ENCODE peak calls at places on chromosome 4, in six cellular contexts. L, W, N, J, O and U are unnamed samples.

GRCh38 chr4:169070071-169070894 is 60.2 kb upstream of the CBR4 start:
- DNase-seq in N (no peak), W (no peak), L (peak), J (no peak), O (peak), U (no peak)

GRCh38 chr4:11455201-11455835 is 26.6 kb upstream of the HS3ST1 start:
- DNase-seq in N (no peak), J (no peak), W (no peak), O (no peak), L (no peak), U (no peak)

GRCh38 chr4:144799486-144799885 is 153.5 kb downstream of the HHIP start:
- DNase-seq in W (no peak), L (no peak), J (no peak), N (no peak), O (no peak), U (no peak)

GRCh38 chr4:106423791-106424190 is 55.2 kb upstream of the GIMD1 start:
- DNase-seq in W (no peak), N (no peak), O (no peak), J (no peak), L (no peak), U (no peak)

GRCh38 chr4:144179152-144179739 is 38.7 kb upstream of the GYPA start:
- DNase-seq in W (no peak), L (no peak), N (no peak), J (no peak), O (no peak), U (no peak)

GRCh38 chr4:143346208-143346607 is 9.5 kb downstream of the GAB1 start:
- DNase-seq in W (no peak), J (no peak), L (no peak), O (no peak), N (no peak), U (no peak)

GRCh38 chr4:149264093-149264733 is 551.4 kb downstream of the IQCM start:
- DNase-seq in J (peak), L (peak), W (peak), O (peak), N (peak), U (peak)

GRCh38 chr4:7158991-7159390 is 33.3 kb upstream of the SORCS2 start:
- DNase-seq in O (no peak), L (no peak), N (no peak), W (no peak), J (no peak), U (no peak)

GRCh38 chr4:151599876-151600275 is 160.9 kb downstream of the GATB start:
- DNase-seq in N (no peak), O (no peak), L (no peak), W (no peak), J (no peak), U (no peak)

GRCh38 chr4:54095110-54095800 is 4.7 kb upstream of the GSX2 start:
- DNase-seq in J (no peak), L (no peak), W (no peak), O (no peak), N (no peak), U (no peak)

GRCh38 chr4:68404153-68404552 is 43.1 kb upstream of the TMPRSS11E start:
- DNase-seq in O (no peak), L (no peak), N (no peak), W (no peak), J (no peak), U (no peak)

GRCh38 chr4:173374588-173374987 is 3.8 kb downstream of the SAP30 start:
- DNase-seq in L (no peak), N (no peak), O (no peak), J (no peak), W (no peak), U (no peak)

GRCh38 chr4:155665054-155665453 is 1.6 kb upstream of the GUCY1A1 start:
- DNase-seq in J (no peak), L (no peak), W (no peak), N (no peak), O (no peak), U (no peak)

GRCh38 chr4:155672342-155672741 is 5.7 kb downstream of the GUCY1A1 start:
- DNase-seq in N (no peak), L (no peak), J (no peak), O (no peak), W (no peak), U (no peak)

GRCh38 chr4:155667538-155668511 is 1.2 kb downstream of the GUCY1A1 start:
- DNase-seq in N (peak), L (no peak), J (no peak), W (no peak), O (no peak), U (no peak)

DNA sequence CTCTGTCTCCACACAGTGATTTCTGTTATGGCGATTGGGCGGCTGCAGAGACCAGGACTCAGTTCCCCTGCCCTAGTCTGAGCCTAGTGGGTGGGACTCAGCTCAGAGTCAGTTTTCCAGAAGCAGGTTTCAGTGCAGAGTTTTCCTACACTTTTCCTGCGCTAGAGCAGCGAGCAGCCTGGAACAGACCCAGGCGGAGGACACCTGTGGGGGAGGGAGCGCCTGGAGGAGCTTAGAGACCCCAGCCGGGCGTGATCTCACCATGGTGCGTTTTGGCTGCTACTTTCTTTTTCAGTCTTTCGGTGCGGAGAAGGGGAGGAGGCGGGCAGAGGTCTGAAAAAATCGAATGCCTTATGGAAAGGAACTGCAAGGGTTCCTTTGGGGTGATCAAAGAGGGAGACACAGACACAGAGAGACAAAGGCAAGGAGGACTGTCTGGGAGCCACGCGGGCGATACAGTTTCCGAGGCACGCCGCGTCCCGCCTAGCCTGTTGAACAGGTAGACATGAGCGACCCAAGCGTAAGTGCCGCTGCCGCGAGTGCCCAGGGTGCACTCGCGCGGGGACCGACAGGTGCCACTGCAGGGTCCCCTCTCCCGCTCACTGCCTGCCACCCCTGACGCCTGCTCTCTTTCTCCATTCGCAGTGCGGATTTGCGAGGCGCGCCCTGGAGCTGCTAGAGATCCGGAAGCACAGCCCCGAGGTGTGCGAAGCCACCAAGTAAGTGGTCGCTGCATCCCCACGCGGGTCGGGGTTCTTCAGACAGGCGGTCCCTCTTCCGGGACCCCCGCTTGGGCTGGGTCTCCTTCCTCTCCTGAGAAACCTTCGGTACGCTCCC is at the start of gene GUCY1A1:
- DNase-seq in L (no peak), N (peak), J (no peak), W (no peak), O (no peak), U (no peak)
- TF ChIP-seq REST in L (no peak), N (no peak), J (no peak), W (no peak), O (no peak), U (no peak)

DNA sequence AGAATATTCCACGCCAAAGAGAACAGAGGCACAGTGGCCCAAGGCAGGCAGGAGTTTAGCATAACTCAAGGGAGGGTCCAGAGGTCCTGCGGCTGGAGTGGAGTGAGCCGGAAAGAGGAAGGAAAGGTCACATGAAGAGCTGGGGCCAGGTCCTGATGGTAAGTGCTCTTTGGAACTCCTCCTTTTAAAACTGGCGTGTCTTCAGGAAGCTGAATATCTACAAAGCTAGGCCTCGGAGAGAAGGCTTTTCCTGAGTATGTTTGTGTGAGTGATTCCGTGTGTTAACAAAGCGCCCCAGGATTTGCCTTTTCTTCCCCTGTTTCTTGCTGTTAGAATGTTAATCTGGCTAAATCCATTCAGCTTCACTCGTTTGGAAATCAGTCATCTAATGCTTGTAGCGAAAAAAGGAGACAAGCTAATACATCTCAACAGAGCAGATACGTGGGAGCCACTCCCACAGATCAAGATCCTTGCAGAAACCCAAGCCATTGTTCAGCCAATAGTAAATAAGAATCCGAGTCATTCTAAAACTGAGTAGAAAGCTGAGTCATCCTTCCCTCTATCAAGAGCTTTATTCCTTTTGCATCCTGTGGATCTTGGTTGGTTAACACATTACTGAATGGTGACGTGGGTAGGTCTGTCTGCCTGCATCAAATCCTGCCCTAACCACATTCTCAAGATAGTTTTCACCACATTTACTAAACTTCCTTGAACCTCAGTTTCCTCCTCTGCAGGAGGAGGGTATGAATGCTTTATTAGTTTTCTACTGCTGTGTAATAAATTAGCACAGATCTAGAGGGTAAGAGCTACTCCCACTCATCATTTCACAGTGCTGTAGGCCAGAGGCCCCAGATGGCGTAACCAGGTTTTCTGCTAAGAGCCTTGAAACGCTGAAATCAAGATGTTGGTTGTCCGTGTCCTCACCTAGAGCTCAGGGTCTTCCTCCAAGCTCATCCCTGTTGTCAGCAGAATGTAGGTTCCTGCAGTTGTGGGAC is 43.2 kb upstream of the RBM47 start:
- DNase-seq in J (peak), N (no peak), O (peak), W (peak), L (peak), U (no peak)
- TF ChIP-seq POLR2AphosphoS5 in J (no peak), N (peak), O (no peak), W (peak), L (peak), U (no peak)

DNA sequence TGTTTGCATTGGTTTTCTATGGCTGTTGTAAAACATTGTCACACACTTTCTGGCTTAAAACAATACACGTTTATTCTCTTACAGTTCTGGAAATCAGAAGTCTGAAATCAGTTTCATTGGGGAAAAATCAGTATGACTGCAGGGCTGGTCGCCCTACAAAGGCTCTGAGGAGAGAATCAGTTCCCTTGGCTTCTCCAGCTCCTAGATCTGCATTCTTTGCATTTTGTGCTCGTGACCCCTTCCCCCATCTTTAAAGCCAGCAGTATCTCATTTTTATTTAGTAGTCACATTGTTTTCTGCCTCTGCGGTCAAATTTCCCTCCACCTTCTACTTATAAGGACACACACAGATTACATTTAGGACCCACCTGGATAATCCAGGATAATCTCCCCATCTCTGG is 849.7 kb upstream of the GRID2 start:
- DNase-seq in W (no peak), J (no peak), N (no peak), L (no peak), O (no peak), U (no peak)
- TF ChIP-seq SIN3A in W (no peak), J (no peak), N (no peak), L (no peak), O (no peak), U (no peak)

GRCh38 chr4:104826171-104826570 is 320.5 kb upstream of the TET2 start:
- DNase-seq in N (no peak), J (no peak), L (no peak), W (no peak), O (no peak), U (no peak)
- TF ChIP-seq REST in N (no peak), J (no peak), L (no peak), W (no peak), O (no peak), U (no peak)

GRCh38 chr4:157983300-157983699 is 189.5 kb downstream of the GASK1B start:
- DNase-seq in N (no peak), O (no peak), W (no peak), J (no peak), L (no peak), U (no peak)
- TF ChIP-seq POLR2AphosphoS5 in N (no peak), O (no peak), W (no peak), J (no peak), L (no peak), U (no peak)

GRCh38 chr4:26360864-26361263 is 40.0 kb downstream of the RBPJ start:
- DNase-seq in N (no peak), J (no peak), O (no peak), L (no peak), W (no peak), U (no peak)
- TF ChIP-seq SIN3A in N (no peak), J (no peak), O (no peak), L (no peak), W (no peak), U (no peak)

GRCh38 chr4:91058345-91058744 is 931.2 kb downstream of the CCSER1 start:
- DNase-seq in L (no peak), O (no peak), W (no peak), J (no peak), N (no peak), U (no peak)

GRCh38 chr4:91065117-91065516 is 937.9 kb downstream of the CCSER1 start:
- DNase-seq in J (no peak), L (no peak), O (no peak), W (no peak), N (no peak), U (no peak)

DNA sequence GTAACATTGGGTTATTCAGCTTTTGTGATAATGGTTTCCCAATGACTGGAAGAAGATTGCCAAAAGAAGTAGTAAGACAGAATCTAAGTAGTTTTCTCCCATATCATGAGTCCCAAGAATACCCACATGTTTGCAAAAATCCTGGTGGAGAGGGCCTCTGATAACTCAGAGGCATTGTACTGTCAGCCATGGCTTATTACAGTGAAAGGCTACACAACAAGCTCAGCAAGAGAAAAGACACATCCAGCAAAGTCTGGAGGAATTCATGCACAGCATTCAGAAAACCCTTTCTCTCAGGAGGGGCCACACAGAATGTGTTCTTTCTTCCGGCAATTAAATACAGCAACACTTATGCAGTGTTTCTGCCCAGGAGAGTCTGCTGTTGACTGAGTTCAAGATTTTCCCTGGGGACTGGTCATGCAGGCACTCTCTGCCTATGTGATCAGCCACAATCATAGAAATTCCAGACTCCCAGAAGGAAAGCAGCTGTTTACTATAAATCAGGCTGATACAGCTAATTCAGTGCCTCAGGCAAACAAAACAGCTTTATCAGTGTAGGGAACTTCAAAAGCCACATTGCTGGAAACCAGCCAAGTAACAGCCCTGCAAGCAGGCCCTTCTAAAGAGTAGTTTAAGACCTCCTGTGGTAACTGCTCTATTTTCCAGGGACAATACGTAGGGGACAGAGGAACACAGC is 937.1 kb downstream of the CCSER1 start:
- DNase-seq in J (peak), N (peak), W (no peak), L (peak), O (peak), U (no peak)
- TF ChIP-seq REST in J (no peak), N (no peak), W (no peak), L (no peak), O (no peak), U (no peak)

GRCh38 chr4:69763233-69763632 is 2.8 kb upstream of the SULT1B1 start:
- DNase-seq in J (no peak), W (no peak), O (no peak), N (no peak), L (no peak), U (no peak)

GRCh38 chr4:69759189-69759604 is 1.2 kb downstream of the SULT1B1 start:
- DNase-seq in J (no peak), O (no peak), L (no peak), N (no peak), W (no peak), U (no peak)

GRCh38 chr4:69757464-69757863 is 3.0 kb downstream of the SULT1B1 start:
- DNase-seq in O (no peak), J (no peak), W (no peak), N (no peak), L (no peak), U (no peak)

GRCh38 chr4:69764311-69764710 is 3.9 kb upstream of the SULT1B1 start:
- DNase-seq in W (no peak), N (no peak), J (no peak), O (no peak), L (no peak), U (no peak)

GRCh38 chr4:69760455-69760854 is at the start of gene SULT1B1:
- DNase-seq in L (no peak), N (no peak), W (no peak), J (no peak), O (no peak), U (no peak)
- TF ChIP-seq POLR2AphosphoS5 in L (no peak), N (no peak), W (no peak), J (no peak), O (no peak), U (no peak)

DNA sequence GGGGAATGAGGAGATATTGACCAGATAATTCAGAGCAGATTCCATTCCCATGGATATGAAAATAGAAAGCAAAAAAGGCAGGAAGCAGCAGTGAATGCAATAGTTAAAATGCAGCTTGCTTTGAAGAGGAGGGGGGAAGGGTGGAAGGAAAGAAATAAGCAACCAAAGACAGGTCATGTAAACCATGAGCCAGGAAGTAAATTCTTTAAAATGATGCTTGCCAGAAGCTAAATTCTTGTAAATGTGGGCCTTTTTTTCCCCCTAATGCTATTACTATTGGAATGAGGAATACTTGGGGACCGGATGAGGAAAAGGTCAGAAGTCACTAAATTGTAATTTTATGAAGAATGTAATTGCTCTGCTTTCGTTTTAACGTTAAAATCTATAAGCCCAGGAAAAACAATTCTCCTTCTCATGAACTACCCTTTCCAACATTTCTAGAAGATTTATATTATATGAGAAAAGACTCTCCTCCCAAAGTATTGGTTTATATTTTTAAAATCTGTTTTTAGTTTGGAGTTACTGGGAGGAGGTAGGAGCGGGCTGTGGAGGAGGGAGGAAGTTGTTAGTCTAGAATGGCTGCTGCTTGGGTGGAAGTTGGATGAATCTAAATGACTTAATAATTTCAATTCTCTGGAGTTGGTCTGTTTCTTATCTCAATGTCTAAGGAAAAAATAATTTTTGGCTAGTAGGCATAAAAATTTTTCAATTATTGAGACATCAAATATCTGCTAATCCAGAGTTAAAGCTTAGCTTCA is 77.6 kb upstream of the PCDH18 start:
- DNase-seq in N (no peak), W (no peak), J (no peak), L (no peak), O (no peak), U (no peak)
- TF ChIP-seq SIN3A in N (no peak), W (no peak), J (no peak), L (no peak), O (no peak), U (no peak)

GRCh38 chr4:159884989-159885388 is 782.1 kb downstream of the RAPGEF2 start:
- DNase-seq in J (no peak), N (no peak), L (no peak), O (no peak), W (no peak), U (no peak)

GRCh38 chr4:159881158-159881557 is 778.3 kb downstream of the RAPGEF2 start:
- DNase-seq in W (no peak), N (peak), L (no peak), O (no peak), J (no peak), U (no peak)
- TF ChIP-seq REST in W (no peak), N (no peak), L (no peak), O (no peak), J (no peak), U (no peak)